ENCODE peak calls at places on chromosome 15, in eight cellular contexts. G, B, W, T, C, E, V and Y are unnamed samples.

GRCh38 chr15:72534522-72534921 is 60.4 kb downstream of the ARIH1 start:
- DNase-seq in E (no peak), T (no peak), C (no peak), V (no peak), W (no peak), B (no peak), G (no peak), Y (no peak)

GRCh38 chr15:43859546-43859945 is 32.7 kb downstream of the WDR76 start:
- DNase-seq in W (no peak), C (no peak), T (no peak), V (no peak), B (no peak), E (no peak), G (no peak), Y (no peak)

GRCh38 chr15:77844798-77845446 is 212.2 kb upstream of the LINGO1 start:
- DNase-seq in G (no peak), E (no peak), C (no peak), W (no peak), B (no peak), T (no peak), V (no peak), Y (no peak)

GRCh38 chr15:101523560-101523940 is 34.0 kb upstream of the PCSK6 start:
- DNase-seq in T (no peak), B (no peak), E (no peak), V (no peak), G (no peak), C (no peak), W (no peak), Y (no peak)

GRCh38 chr15:34241376-34242350 is 16.8 kb downstream of the EMC4 start:
- DNase-seq in G (peak), W (no peak), C (peak), T (peak), V (no peak), E (no peak), B (peak), Y (no peak)

GRCh38 chr15:101810905-101811304 is 1.1 kb upstream of the OR4F15 start:
- DNase-seq in E (no peak), B (no peak), C (no peak), V (no peak), W (no peak), T (no peak), G (no peak), Y (no peak)

GRCh38 chr15:89781055-89781454 is 4.9 kb downstream of the MESP2 start:
- DNase-seq in B (no peak), T (no peak), W (no peak), G (peak), C (no peak), E (no peak), V (no peak), Y (peak)

GRCh38 chr15:82650046-82650670 is 3.0 kb upstream of the CPEB1 start:
- DNase-seq in W (no peak), C (no peak), G (no peak), B (no peak), T (no peak), E (no peak), V (no peak), Y (no peak)

GRCh38 chr15:40226739-40227138 is 12.1 kb upstream of the PAK6 start:
- DNase-seq in B (no peak), C (no peak), V (no peak), E (no peak), T (no peak), W (no peak), G (no peak), Y (no peak)

GRCh38 chr15:55630921-55631320 is 42.8 kb upstream of the PYGO1 start:
- DNase-seq in T (no peak), G (no peak), E (no peak), W (no peak), V (no peak), C (no peak), B (no peak), Y (no peak)

GRCh38 chr15:41233367-41233771 is 2.3 kb downstream of the CHP1 start:
- DNase-seq in W (no peak), T (no peak), B (no peak), E (no peak), V (no peak), G (no peak), C (peak), Y (no peak)

GRCh38 chr15:92273732-92274131 is 119.9 kb upstream of the ST8SIA2 start:
- DNase-seq in E (no peak), C (no peak), V (no peak), G (no peak), B (no peak), T (no peak), W (no peak), Y (no peak)

GRCh38 chr15:40763801-40764765 is at the start of gene GCHFR:
- DNase-seq in G (peak), E (peak), W (peak), C (peak), T (peak), V (peak), B (no peak), Y (peak)

GRCh38 chr15:36798366-36798765 is 218.9 kb downstream of the CDIN1 start:
- DNase-seq in T (no peak), C (peak), B (no peak), W (no peak), G (no peak), V (no peak), E (no peak), Y (no peak)

GRCh38 chr15:58923696-58924300 is 9.7 kb downstream of the SLTM start:
- DNase-seq in V (no peak), T (no peak), E (no peak), B (no peak), G (no peak), C (no peak), W (no peak), Y (no peak)

GRCh38 chr15:98806275-98806895 is 158.0 kb downstream of the IGF1R start:
- DNase-seq in B (no peak), V (no peak), W (no peak), C (no peak), T (no peak), G (no peak), E (no peak), Y (no peak)

GRCh38 chr15:84829428-84829827 is 12.3 kb downstream of the ALPK3 start:
- DNase-seq in W (no peak), V (no peak), C (no peak), E (no peak), T (no peak), B (no peak), G (no peak), Y (no peak)

GRCh38 chr15:88580532-88580931 is 34.1 kb upstream of the DET1 start:
- DNase-seq in T (no peak), C (no peak), E (no peak), B (no peak), W (no peak), G (no peak), V (no peak), Y (no peak)

GRCh38 chr15:78868366-78868765 is 4.3 kb upstream of the MORF4L1 start:
- DNase-seq in T (no peak), G (no peak), B (no peak), E (no peak), W (no peak), V (no peak), C (no peak), Y (no peak)
- TF ChIP-seq CTCF in T (no peak), G (no peak), B (no peak), E (no peak), W (no peak), V (no peak), C (no peak), Y (no peak)

GRCh38 chr15:32993285-32993684 is 201.2 kb downstream of the FMN1 start:
- DNase-seq in G (no peak), T (no peak), V (no peak), C (peak), W (no peak), B (no peak), E (no peak), Y (no peak)
- TF ChIP-seq CTCF in G (no peak), T (peak), V (no peak), C (peak), W (peak), B (no peak), E (peak), Y (no peak)

GRCh38 chr15:69163124-69163669 is 2.8 kb downstream of the GLCE start:
- DNase-seq in W (no peak), G (no peak), C (no peak), E (no peak), T (no peak), B (no peak), V (no peak), Y (no peak)

GRCh38 chr15:69160141-69160975 is at the start of gene GLCE:
- DNase-seq in E (peak), C (peak), V (peak), B (peak), W (peak), G (peak), T (peak), Y (peak)

GRCh38 chr15:69161878-69162213 is 1.4 kb downstream of the GLCE start:
- DNase-seq in T (no peak), B (no peak), W (no peak), V (no peak), C (no peak), E (no peak), G (no peak), Y (no peak)

GRCh38 chr15:69159805-69160140 is 662 bp upstream of the GLCE start:
- DNase-seq in B (no peak), G (no peak), E (no peak), W (no peak), T (no peak), C (no peak), V (no peak), Y (no peak)

DNA sequence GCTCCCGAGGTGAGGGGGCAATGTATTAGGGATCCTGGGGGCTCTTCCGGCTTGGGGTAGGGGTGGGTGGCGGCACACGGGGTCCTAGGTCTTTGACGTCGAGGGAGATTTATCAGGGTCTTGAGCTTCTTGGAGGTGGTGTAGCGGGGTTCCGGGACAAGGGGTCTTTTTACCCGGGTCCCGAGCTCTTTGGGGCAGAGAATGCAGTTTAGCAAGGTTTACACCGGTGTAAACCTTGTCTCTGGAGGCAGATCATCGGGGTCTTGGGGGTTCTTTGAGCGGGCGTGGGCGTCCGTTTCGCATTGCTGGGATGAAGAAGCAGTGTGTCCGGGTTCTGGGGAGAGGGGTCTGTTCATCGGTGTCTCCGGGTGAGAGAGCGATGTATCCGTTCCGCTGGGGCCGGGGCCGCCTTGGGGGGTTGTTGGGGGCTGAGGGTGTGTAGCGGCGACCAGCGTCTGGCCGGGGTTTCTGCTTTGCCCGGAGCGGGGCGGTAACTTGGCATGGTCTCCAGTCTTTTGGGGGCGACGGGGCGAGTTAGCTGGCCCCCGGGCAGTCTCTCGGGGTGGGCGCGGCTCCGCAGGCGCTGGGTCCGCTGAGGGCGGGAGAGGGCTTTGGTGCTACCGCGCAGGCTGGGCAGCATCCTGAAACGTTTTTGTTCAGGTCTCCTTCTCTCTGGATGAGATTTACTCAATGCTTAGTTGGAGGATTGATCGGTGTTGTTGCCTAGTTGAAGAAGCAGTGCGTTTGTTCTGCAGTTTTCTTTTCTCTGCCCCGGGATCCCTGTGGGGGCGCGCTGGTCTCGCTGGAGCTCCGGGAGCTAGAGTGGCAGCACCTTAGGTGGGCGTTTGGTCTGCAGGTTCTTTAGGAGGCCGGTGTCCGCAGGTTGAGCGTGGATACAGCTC is 792 bp downstream of the GLCE start:
- DNase-seq in C (peak), B (no peak), E (peak), W (peak), T (peak), G (peak), V (peak), Y (peak)
- TF ChIP-seq CTCF in C (peak), B (peak), E (peak), W (no peak), T (peak), G (no peak), V (peak), Y (no peak)

GRCh38 chr15:73691398-73691797 is 7.2 kb downstream of the CD276 start:
- DNase-seq in G (peak), W (peak), V (peak), E (no peak), B (no peak), T (no peak), C (peak), Y (no peak)
- TF ChIP-seq CTCF in G (no peak), W (no peak), V (peak), E (no peak), B (no peak), T (no peak), C (peak), Y (no peak)

GRCh38 chr15:76058714-76059319 is 968 bp upstream of the TMEM266 start:
- DNase-seq in T (peak), B (peak), E (no peak), G (peak), C (peak), W (peak), V (no peak), Y (peak)

GRCh38 chr15:76060098-76060989 is 559 bp downstream of the TMEM266 start:
- DNase-seq in B (peak), T (no peak), E (no peak), W (peak), C (no peak), G (no peak), V (no peak), Y (no peak)

GRCh38 chr15:76057332-76058000 is 2.3 kb upstream of the TMEM266 start:
- DNase-seq in G (peak), T (peak), E (peak), W (no peak), V (peak), C (peak), B (peak), Y (peak)

GRCh38 chr15:76061700-76062099 is 1.9 kb downstream of the TMEM266 start:
- DNase-seq in G (no peak), T (no peak), V (no peak), B (no peak), C (no peak), E (no peak), W (no peak), Y (no peak)

GRCh38 chr15:76059320-76060097 is at the start of gene TMEM266:
- DNase-seq in C (peak), B (no peak), E (peak), V (peak), W (peak), T (peak), G (peak), Y (peak)
- TF ChIP-seq CTCF in C (no peak), B (no peak), E (peak), V (no peak), W (no peak), T (no peak), G (no peak), Y (no peak)